ENCODE peak calls at places on chromosome 19, in ten cellular contexts. O, B, E, T, D, K, H, S, Q and U are unnamed samples.

GRCh38 chr19:47094557-47095517 is 18.7 kb downstream of the ZC3H4 start:
- DNase-seq in O (peak), B (no peak), E (no peak), T (no peak), D (peak), K (no peak), H (no peak), S (no peak), Q (no peak), U (peak)

GRCh38 chr19:6769006-6769637 is 1.9 kb upstream of the SH2D3A start:
- DNase-seq in O (peak), B (peak), E (no peak), T (no peak), D (peak), K (peak), H (no peak), S (no peak), Q (peak), U (peak)

GRCh38 chr19:17424743-17425365 is 5.0 kb downstream of the MVB12A start:
- DNase-seq in O (no peak), B (no peak), E (peak), T (peak), D (peak), K (peak), H (peak), S (no peak), Q (peak), U (peak)

GRCh38 chr19:3243851-3244700 is 19.6 kb downstream of the CELF5 start:
- DNase-seq in O (peak), B (peak), E (no peak), T (no peak), D (peak), K (peak), H (peak), S (no peak), Q (peak), U (peak)

GRCh38 chr19:31626941-31627340 is 277.7 kb upstream of the TSHZ3 start:
- DNase-seq in O (no peak), B (no peak), E (no peak), T (no peak), D (no peak), K (no peak), H (no peak), S (no peak), Q (no peak), U (no peak)

GRCh38 chr19:3778104-3778867 is 6.3 kb upstream of the RAX2 start:
- DNase-seq in O (no peak), B (no peak), E (no peak), T (no peak), D (no peak), K (no peak), H (no peak), S (no peak), Q (no peak), U (no peak)

GRCh38 chr19:40603719-40604646 is 2.8 kb downstream of the LTBP4 start:
- DNase-seq in O (peak), B (peak), E (peak), T (peak), D (peak), K (peak), H (peak), S (peak), Q (peak), U (peak)

GRCh38 chr19:38362076-38362945 is 12.1 kb upstream of the PSMD8 start:
- DNase-seq in O (peak), B (peak), E (peak), T (peak), D (peak), K (peak), H (peak), S (peak), Q (peak), U (peak)

GRCh38 chr19:8487137-8487851 is 15.1 kb downstream of the PRAM1 start:
- DNase-seq in O (no peak), B (no peak), E (peak), T (no peak), D (no peak), K (no peak), H (no peak), S (no peak), Q (no peak), U (no peak)

GRCh38 chr19:53511933-53512374 is 26.0 kb upstream of the ZNF331 start:
- DNase-seq in O (peak), B (peak), E (peak), T (no peak), D (peak), K (peak), H (peak), S (no peak), Q (peak), U (peak)

GRCh38 chr19:29564574-29565005 is 38.8 kb downstream of the VSTM2B start:
- DNase-seq in O (no peak), B (no peak), E (no peak), T (peak), D (no peak), K (no peak), H (no peak), S (no peak), Q (no peak), U (no peak)

GRCh38 chr19:58578430-58578925 is 5.3 kb upstream of the MZF1 start:
- DNase-seq in O (no peak), B (no peak), E (no peak), T (no peak), D (peak), K (no peak), H (no peak), S (no peak), Q (no peak), U (peak)

GRCh38 chr19:41352609-41353465 is 885 bp downstream of the TGFB1 start:
- DNase-seq in O (peak), B (peak), E (peak), T (peak), D (peak), K (peak), H (peak), S (no peak), Q (peak), U (peak)

GRCh38 chr19:29413435-29413834 is 112.4 kb upstream of the VSTM2B start:
- DNase-seq in O (no peak), B (no peak), E (no peak), T (no peak), D (no peak), K (no peak), H (no peak), S (no peak), Q (no peak), U (no peak)

GRCh38 chr19:18659281-18660050 is 22.6 kb downstream of the KLHL26 start:
- DNase-seq in O (no peak), B (peak), E (no peak), T (no peak), D (peak), K (no peak), H (no peak), S (no peak), Q (no peak), U (peak)

GRCh38 chr19:10291554-10292205 is 1.9 kb downstream of the ICAM5 start:
- DNase-seq in O (no peak), B (no peak), E (no peak), T (no peak), D (no peak), K (peak), H (no peak), S (no peak), Q (no peak), U (peak)

GRCh38 chr19:31983647-31984046 is 361.8 kb upstream of the ZNF507 start:
- DNase-seq in O (no peak), B (no peak), E (no peak), T (no peak), D (no peak), K (no peak), H (no peak), S (no peak), Q (no peak), U (no peak)

GRCh38 chr19:29542776-29543175 is 17.0 kb downstream of the VSTM2B start:
- DNase-seq in O (no peak), B (no peak), E (no peak), T (peak), D (no peak), K (no peak), H (no peak), S (no peak), Q (no peak), U (no peak)

GRCh38 chr19:50567052-50567841 is 988 bp downstream of the LRRC4B start:
- DNase-seq in O (no peak), B (no peak), E (no peak), T (no peak), D (no peak), K (no peak), H (no peak), S (no peak), Q (peak), U (no peak)

GRCh38 chr19:16627928-16628182 is 149 bp downstream of the MED26 start:
- DNase-seq in O (no peak), B (no peak), E (no peak), T (no peak), D (no peak), K (no peak), H (no peak), S (no peak), Q (no peak), U (no peak)

GRCh38 chr19:10553943-10554381 is 10.3 kb downstream of the ATG4D start:
- DNase-seq in O (peak), B (no peak), E (no peak), T (no peak), D (peak), K (no peak), H (no peak), S (no peak), Q (no peak), U (no peak)

GRCh38 chr19:4577020-4577782 is 17.7 kb upstream of the SEMA6B start:
- DNase-seq in O (no peak), B (peak), E (no peak), T (no peak), D (no peak), K (no peak), H (no peak), S (no peak), Q (peak), U (peak)

GRCh38 chr19:35381926-35382325 is 11.1 kb downstream of the GPR42 start:
- DNase-seq in O (no peak), B (no peak), E (no peak), T (no peak), D (no peak), K (no peak), H (no peak), S (no peak), Q (no peak), U (no peak)

GRCh38 chr19:13938361-13939027 is at the start of gene PODNL1:
- DNase-seq in O (no peak), B (peak), E (no peak), T (no peak), D (no peak), K (peak), H (peak), S (no peak), Q (no peak), U (peak)

GRCh38 chr19:33763661-33764343 is 32.9 kb upstream of the KCTD15 start:
- DNase-seq in O (no peak), B (no peak), E (peak), T (no peak), D (no peak), K (no peak), H (no peak), S (peak), Q (no peak), U (no peak)

GRCh38 chr19:52660981-52661380 is 22.8 kb upstream of the ZNF83 start:
- DNase-seq in O (no peak), B (peak), E (no peak), T (no peak), D (no peak), K (no peak), H (no peak), S (no peak), Q (no peak), U (no peak)

GRCh38 chr19:37654525-37654832 is 786 bp downstream of the ZFP30 start:
- DNase-seq in O (peak), B (peak), E (no peak), T (no peak), D (peak), K (peak), H (peak), S (no peak), Q (no peak), U (peak)

GRCh38 chr19:46674416-46675178 is 13.6 kb upstream of the DACT3 start:
- DNase-seq in O (no peak), B (no peak), E (no peak), T (no peak), D (peak), K (no peak), H (no peak), S (peak), Q (peak), U (no peak)

GRCh38 chr19:4319067-4319718 is 14.8 kb downstream of the FSD1 start:
- DNase-seq in O (no peak), B (no peak), E (no peak), T (no peak), D (no peak), K (no peak), H (no peak), S (no peak), Q (no peak), U (no peak)

GRCh38 chr19:7482584-7483439 is 6.0 kb downstream of the PEX11G start:
- DNase-seq in O (peak), B (no peak), E (peak), T (no peak), D (no peak), K (no peak), H (no peak), S (no peak), Q (no peak), U (peak)

GRCh38 chr19:51330366-51330765 is 11.6 kb downstream of the VSIG10L start:
- DNase-seq in O (no peak), B (no peak), E (no peak), T (no peak), D (no peak), K (no peak), H (no peak), S (no peak), Q (no peak), U (no peak)

GRCh38 chr19:46413262-46414031 is at the start of gene CCDC8:
- DNase-seq in O (no peak), B (peak), E (peak), T (peak), D (no peak), K (peak), H (peak), S (peak), Q (peak), U (peak)

GRCh38 chr19:10977773-10978155 is 16.9 kb downstream of the SMARCA4 start:
- DNase-seq in O (no peak), B (no peak), E (no peak), T (no peak), D (no peak), K (no peak), H (no peak), S (no peak), Q (no peak), U (no peak)

GRCh38 chr19:28061111-28061510 is 1151.8 kb downstream of the UQCRFS1 start:
- DNase-seq in O (no peak), B (no peak), E (no peak), T (no peak), D (no peak), K (no peak), H (no peak), S (no peak), Q (no peak), U (no peak)

GRCh38 chr19:33186835-33187540 is 7.1 kb upstream of the LRP3 start:
- DNase-seq in O (peak), B (no peak), E (no peak), T (no peak), D (no peak), K (no peak), H (no peak), S (no peak), Q (no peak), U (no peak)

GRCh38 chr19:1168877-1169791 is 4.9 kb downstream of the SBNO2 start:
- DNase-seq in O (no peak), B (peak), E (peak), T (no peak), D (no peak), K (peak), H (peak), S (no peak), Q (no peak), U (peak)

GRCh38 chr19:16668176-16668575 is 7.2 kb downstream of the TMEM38A start:
- DNase-seq in O (no peak), B (no peak), E (no peak), T (no peak), D (no peak), K (no peak), H (no peak), S (no peak), Q (no peak), U (no peak)

GRCh38 chr19:46411088-46412033 is 2.0 kb downstream of the CCDC8 start:
- DNase-seq in O (no peak), B (no peak), E (no peak), T (no peak), D (no peak), K (no peak), H (no peak), S (no peak), Q (no peak), U (no peak)

GRCh38 chr19:16265205-16265604 is 59.4 kb upstream of the KLF2 start:
- DNase-seq in O (no peak), B (no peak), E (no peak), T (no peak), D (no peak), K (no peak), H (no peak), S (no peak), Q (no peak), U (no peak)

GRCh38 chr19:20423381-20424207 is 142.0 kb downstream of the ZNF737 start:
- DNase-seq in O (peak), B (peak), E (peak), T (no peak), D (peak), K (peak), H (peak), S (no peak), Q (no peak), U (peak)